ENCODE peak calls at places on chromosomes 12 and 14, in six cellular contexts. V, B, M, U, I and Q are unnamed samples.

GRCh38 chr12:54622463-54623183 is 12.1 kb downstream of the LACRT start:
- DNase-seq in V (no peak), B (no peak), M (no peak), U (no peak), I (no peak), Q (no peak)

GRCh38 chr14:52314521-52315354 is 626 bp downstream of the PTGER2 start:
- DNase-seq in V (no peak), B (peak; percentile 26), M (peak; percentile 15), U (no peak), I (no peak), Q (no peak)

GRCh38 chr12:2329811-2330210 is 277.0 kb downstream of the CACNA1C start:
- DNase-seq in V (no peak), B (no peak), M (no peak), U (no peak), I (no peak), Q (no peak)

GRCh38 chr12:6921996-6922935 is 5.5 kb upstream of the ATN1 start:
- DNase-seq in V (no peak), B (no peak), M (no peak), U (no peak), I (no peak), Q (no peak)

GRCh38 chr14:103518416-103519042 is 4.1 kb downstream of the CKB start:
- DNase-seq in V (no peak), B (peak; percentile 66), M (peak; percentile 37), U (no peak), I (peak; percentile 77), Q (peak; percentile 64)

GRCh38 chr14:100789460-100790417 is 36.2 kb upstream of the MEG3 start:
- DNase-seq in V (no peak), B (no peak), M (no peak), U (no peak), I (no peak), Q (no peak)

GRCh38 chr12:92143280-92143679 is 2.4 kb downstream of the BTG1 start:
- DNase-seq in V (no peak), B (no peak), M (no peak), U (no peak), I (no peak), Q (no peak)

GRCh38 chr12:54689034-54689372 is 40.8 kb upstream of the DCD start:
- DNase-seq in V (no peak), B (no peak), M (no peak), U (no peak), I (no peak), Q (no peak)

GRCh38 chr14:61470954-61471279 is 149.5 kb downstream of the PRKCH start:
- DNase-seq in V (no peak), B (no peak), M (no peak), U (peak; percentile 5), I (no peak), Q (no peak)

GRCh38 chr14:51871846-51872245 is 11.4 kb downstream of the GNG2 start:
- DNase-seq in V (no peak), B (no peak), M (no peak), U (no peak), I (no peak), Q (no peak)

GRCh38 chr14:54533100-54533499 is 23.4 kb downstream of the CGRRF1 start:
- DNase-seq in V (no peak), B (no peak), M (no peak), U (no peak), I (no peak), Q (no peak)

GRCh38 chr12:10249690-10250455 is 37.2 kb downstream of the GABARAPL1 start:
- DNase-seq in V (no peak), B (no peak), M (no peak), U (no peak), I (no peak), Q (no peak)

GRCh38 chr12:52313461-52313860 is 7.7 kb downstream of the KRT83 start:
- DNase-seq in V (no peak), B (no peak), M (no peak), U (no peak), I (no peak), Q (no peak)
- H3K27me3 ChIP-seq in V (peaks cover 19% of the 10 kb centered on the region), B (peaks cover 88% of the 10 kb centered on the region), M (peaks cover 3% of the 10 kb centered on the region), U (no peaks in the 10 kb centered on the region), I (peaks cover 6% of the 10 kb centered on the region), Q (no peaks in the 10 kb centered on the region)

DNA sequence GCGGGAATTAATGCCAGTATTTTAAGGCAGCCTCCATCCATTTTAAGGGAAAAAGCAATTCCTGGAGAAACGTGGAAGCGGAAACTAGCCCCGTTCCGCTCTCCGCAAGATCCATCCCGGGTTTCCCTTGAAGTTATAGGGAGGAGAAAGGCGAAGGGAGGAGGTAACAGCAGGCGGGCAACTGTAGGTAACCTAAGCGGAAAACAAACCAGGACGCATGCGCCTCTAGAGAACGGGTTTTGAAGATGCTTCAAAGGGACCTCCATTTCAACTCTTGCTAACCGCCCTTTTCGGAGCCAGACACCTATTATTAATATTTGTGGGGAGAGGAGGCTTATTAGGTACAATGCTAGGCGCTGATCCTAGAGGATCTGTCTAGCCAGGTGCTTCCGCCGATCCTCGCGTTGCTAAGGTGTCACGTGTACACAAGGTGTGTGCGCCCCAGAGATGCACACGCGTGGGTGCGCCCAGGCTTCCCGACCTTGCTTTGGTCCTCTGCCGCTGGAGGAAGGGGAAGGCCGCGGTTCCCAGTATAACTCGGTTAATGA is 6.2 kb downstream of the TBX5 start:
- DNase-seq in V (no peak), B (no peak), M (no peak), U (no peak), I (peak; percentile 12), Q (no peak)
- H3K4me3 ChIP-seq in V (no peak overlapping the region), B (no peak overlapping the region), M (no peak overlapping the region), U (no peak overlapping the region), I (no peak overlapping the region), Q (no peak overlapping the region)

GRCh38 chr12:94173660-94174265 is 25.4 kb downstream of the PLXNC1 start:
- DNase-seq in V (no peak), B (no peak), M (no peak), U (no peak), I (no peak), Q (no peak)

GRCh38 chr12:94175763-94176660 is 27.6 kb downstream of the PLXNC1 start:
- DNase-seq in V (no peak), B (no peak), M (no peak), U (no peak), I (no peak), Q (no peak)

GRCh38 chr12:94172031-94172430 is 23.7 kb downstream of the PLXNC1 start:
- DNase-seq in V (peak; percentile 19), B (no peak), M (no peak), U (no peak), I (peak; percentile 73), Q (no peak)

GRCh38 chr12:94172973-94173372 is 24.6 kb downstream of the PLXNC1 start:
- DNase-seq in V (peak; percentile 38), B (no peak), M (no peak), U (peak; percentile 42), I (no peak), Q (no peak)

GRCh38 chr12:94174576-94174975 is 26.2 kb downstream of the PLXNC1 start:
- DNase-seq in V (peak; percentile 54), B (peak; percentile 37), M (no peak), U (no peak), I (no peak), Q (no peak)
- H3K27ac ChIP-seq in V (no peak overlapping the region), B (no peak overlapping the region), M (no peak overlapping the region), U (no peak overlapping the region), I (no peak overlapping the region), Q (no peak overlapping the region)

GRCh38 chr12:111225307-111225706 is 143.6 kb downstream of the PHETA1 start:
- DNase-seq in V (no peak), B (no peak), M (no peak), U (no peak), I (no peak), Q (no peak)

GRCh38 chr12:111227476-111228420 is 141.1 kb downstream of the PHETA1 start:
- DNase-seq in V (no peak), B (no peak), M (no peak), U (no peak), I (no peak), Q (no peak)

GRCh38 chr12:111224196-111225066 is 144.5 kb downstream of the PHETA1 start:
- DNase-seq in V (no peak), B (no peak), M (no peak), U (no peak), I (no peak), Q (no peak)

GRCh38 chr12:111228916-111229666 is 139.8 kb downstream of the PHETA1 start:
- DNase-seq in V (no peak), B (no peak), M (no peak), U (no peak), I (no peak), Q (no peak)
- H3K27me3 ChIP-seq in V (peaks cover 16% of the 10 kb centered on the region), B (peaks cover 71% of the 10 kb centered on the region), M (no peaks in the 10 kb centered on the region), U (no peaks in the 10 kb centered on the region), I (peaks cover 11% of the 10 kb centered on the region), Q (peaks cover 8% of the 10 kb centered on the region)